ENCODE peak calls at places on chromosome 3, in eight cellular contexts. J is sigmoid colon; K is GM20000; N is fibroblast of lung; A is mesothelial cell of epicardium; Y is pancreas; U is heart right ventricle; T is CD4-positive, alpha-beta T cell. C is an unnamed sample.

GRCh38 chr3:188746291-188746783 is 425.4 kb upstream of the TPRG1 start:
- DNase-seq in N (peak), U (no peak), K (no peak), T (no peak), A (no peak), Y (no peak), J (no peak), C (no peak)

GRCh38 chr3:72328755-72329154 is 519.5 kb downstream of the SHQ1 start:
- DNase-seq in U (no peak), Y (no peak), A (no peak), J (no peak), T (no peak), N (no peak), K (no peak), C (no peak)

GRCh38 chr3:49930922-49931321 is 1.3 kb upstream of the MON1A start:
- DNase-seq in U (no peak), Y (peak), K (no peak), N (no peak), J (no peak), A (no peak), T (no peak), C (no peak)

GRCh38 chr3:37569991-37570390 is 291.7 kb upstream of the CTDSPL start:
- DNase-seq in J (no peak), T (no peak), N (no peak), A (no peak), Y (no peak), U (no peak), K (no peak), C (no peak)

GRCh38 chr3:116256843-116257485 is 188.3 kb downstream of the LSAMP start:
- DNase-seq in J (no peak), K (no peak), Y (no peak), T (no peak), U (no peak), N (no peak), A (no peak), C (no peak)

GRCh38 chr3:194298331-194299227 is 52.5 kb downstream of the CPN2 start:
- DNase-seq in N (no peak), T (no peak), K (no peak), A (no peak), J (peak), U (no peak), Y (no peak), C (no peak)

GRCh38 chr3:64441861-64442260 is 216.6 kb upstream of the PRICKLE2 start:
- DNase-seq in K (no peak), A (no peak), U (no peak), Y (peak), N (peak), J (no peak), T (no peak), C (no peak)

GRCh38 chr3:171704002-171704401 is 106.3 kb downstream of the PLD1 start:
- DNase-seq in T (no peak), Y (no peak), J (no peak), A (no peak), N (peak), K (peak), U (no peak), C (no peak)

GRCh38 chr3:39295184-39295775 is 15.4 kb upstream of the CX3CR1 start:
- DNase-seq in Y (no peak), N (no peak), T (no peak), U (no peak), J (no peak), A (no peak), K (peak), C (no peak)

GRCh38 chr3:100030346-100030745 is 84.0 kb downstream of the FILIP1L start:
- DNase-seq in A (no peak), T (no peak), Y (no peak), K (no peak), U (no peak), J (no peak), N (no peak), C (no peak)

GRCh38 chr3:65924762-65925161 is 114.0 kb downstream of the MAGI1 start:
- DNase-seq in A (no peak), T (no peak), Y (no peak), U (no peak), N (no peak), K (no peak), J (no peak), C (no peak)

GRCh38 chr3:196666001-196666867 is 26.7 kb downstream of the NRROS start:
- DNase-seq in A (no peak), N (peak), U (no peak), K (no peak), Y (no peak), J (no peak), T (no peak), C (no peak)

GRCh38 chr3:100880072-100880471 is 113.1 kb downstream of the ABI3BP start:
- DNase-seq in A (no peak), Y (no peak), T (no peak), J (no peak), K (no peak), N (peak), U (peak), C (no peak)

GRCh38 chr3:16816048-16816780 is 68.5 kb upstream of the PLCL2 start:
- DNase-seq in T (no peak), J (no peak), K (peak), U (no peak), A (no peak), N (no peak), Y (no peak), C (no peak)

GRCh38 chr3:127744216-127744815 is 71.6 kb downstream of the ABTB1 start:
- DNase-seq in Y (no peak), J (no peak), N (no peak), A (no peak), T (no peak), K (no peak), U (no peak), C (no peak)

GRCh38 chr3:162704238-162704637 is 1207.6 kb downstream of the OTOL1 start:
- DNase-seq in J (no peak), K (no peak), N (no peak), T (no peak), A (no peak), Y (no peak), U (no peak), C (no peak)

GRCh38 chr3:10933958-10934481 is 58.5 kb upstream of the SLC6A1 start:
- DNase-seq in K (no peak), T (no peak), Y (no peak), J (peak), N (peak), U (no peak), A (no peak), C (no peak)

GRCh38 chr3:143119974-143120715 is 574 bp downstream of the CHST2 start:
- DNase-seq in A (peak), J (no peak), U (peak), N (peak), T (no peak), Y (no peak), K (peak), C (peak)

GRCh38 chr3:15924914-15925313 is 127.1 kb upstream of the ANKRD28 start:
- DNase-seq in A (no peak), T (no peak), U (no peak), Y (no peak), N (no peak), J (no peak), K (no peak), C (no peak)

GRCh38 chr3:3172627-3173026 is 6.9 kb downstream of the CRBN start:
- DNase-seq in J (no peak), U (no peak), A (no peak), K (peak), T (no peak), N (no peak), Y (no peak), C (no peak)

GRCh38 chr3:56621686-56622085 is 61.4 kb downstream of the TASOR start:
- DNase-seq in N (no peak), K (no peak), U (no peak), A (no peak), Y (no peak), T (no peak), J (no peak), C (no peak)

GRCh38 chr3:141796436-141797166 is 33.4 kb downstream of the GRK7 start:
- DNase-seq in T (peak), Y (no peak), N (no peak), J (no peak), A (no peak), K (peak), U (no peak), C (peak)

GRCh38 chr3:185712337-185712736 is 112.5 kb downstream of the IGF2BP2 start:
- DNase-seq in Y (no peak), T (no peak), K (no peak), U (no peak), A (no peak), J (no peak), N (no peak), C (no peak)

GRCh38 chr3:160781429-160781828 is 25.4 kb downstream of the PPM1L start:
- DNase-seq in K (no peak), T (no peak), J (no peak), A (no peak), Y (no peak), N (no peak), U (no peak), C (no peak)

GRCh38 chr3:174215426-174215825 is 643.7 kb upstream of the NAALADL2 start:
- DNase-seq in U (no peak), Y (no peak), J (no peak), T (no peak), N (no peak), A (no peak), K (no peak), C (no peak)

GRCh38 chr3:170598091-170598502 is 12.2 kb upstream of the SLC7A14 start:
- DNase-seq in A (no peak), Y (no peak), T (no peak), N (no peak), U (no peak), J (no peak), K (no peak), C (no peak)

GRCh38 chr3:30502051-30502741 is 104.2 kb upstream of the TGFBR2 start:
- DNase-seq in K (no peak), T (no peak), Y (no peak), A (no peak), U (no peak), N (no peak), J (no peak), C (no peak)

GRCh38 chr3:58719684-58720083 is 53.1 kb upstream of the FAM3D start:
- DNase-seq in Y (peak), K (no peak), J (no peak), T (no peak), A (no peak), U (no peak), N (no peak), C (no peak)

GRCh38 chr3:11335056-11335608 is 62.9 kb downstream of the ATG7 start:
- DNase-seq in A (no peak), K (peak), T (no peak), J (no peak), Y (no peak), U (no peak), N (peak), C (no peak)

GRCh38 chr3:60839242-60839641 is 412.0 kb downstream of the FHIT start:
- DNase-seq in K (no peak), Y (no peak), N (peak), A (no peak), U (no peak), T (no peak), J (no peak), C (no peak)

GRCh38 chr3:187264946-187265345 is 26.6 kb downstream of the MASP1 start:
- DNase-seq in K (no peak), J (no peak), U (no peak), A (no peak), Y (no peak), T (no peak), N (peak), C (no peak)
- TF ChIP-seq CTCF in K (no peak), J (no peak), U (no peak), A (no peak), Y (no peak), T (no peak), N (no peak), C (no peak)

GRCh38 chr3:169348276-169348675 is 315.2 kb downstream of the MECOM start:
- DNase-seq in A (no peak), U (no peak), J (no peak), N (no peak), Y (no peak), T (no peak), K (no peak), C (no peak)
- TF ChIP-seq CTCF in A (no peak), U (no peak), J (no peak), N (no peak), Y (no peak), T (no peak), K (no peak), C (no peak)

DNA sequence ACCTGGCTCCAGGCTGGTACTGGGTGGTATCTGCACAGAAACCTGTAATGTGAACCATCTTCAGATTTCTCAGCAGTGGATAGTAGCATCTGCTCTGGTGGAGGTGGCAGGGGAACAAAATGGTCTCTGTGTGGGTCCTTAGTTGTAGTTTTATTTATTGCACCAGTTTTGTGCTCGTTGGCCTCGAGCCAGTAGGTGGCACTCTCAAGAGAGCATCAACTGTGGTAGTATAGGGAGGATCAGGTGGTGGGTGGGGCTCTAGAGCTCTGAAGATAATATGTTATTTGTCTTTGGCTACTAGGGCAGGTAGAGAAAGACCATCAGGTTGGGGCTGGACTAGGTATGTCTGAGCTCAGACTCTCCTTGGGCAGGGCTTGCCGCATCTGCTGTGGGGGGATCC is 254.0 kb upstream of the GPR149 start:
- DNase-seq in A (no peak), T (no peak), J (no peak), K (no peak), N (no peak), Y (no peak), U (no peak), C (no peak)
- TF ChIP-seq CTCF in A (no peak), T (no peak), J (no peak), K (no peak), N (no peak), Y (no peak), U (no peak), C (no peak)

GRCh38 chr3:6622712-6623111 is 238.2 kb upstream of the GRM7 start:
- DNase-seq in J (no peak), A (no peak), K (no peak), N (no peak), Y (no peak), T (no peak), U (no peak), C (no peak)
- TF ChIP-seq CTCF in J (no peak), A (no peak), K (no peak), N (no peak), Y (no peak), T (no peak), U (no peak), C (no peak)

GRCh38 chr3:9930804-9931418 is 2.7 kb upstream of the CRELD1 start:
- DNase-seq in U (no peak), Y (no peak), N (peak), K (peak), J (no peak), T (no peak), A (no peak), C (no peak)
- TF ChIP-seq CTCF in U (no peak), Y (no peak), N (no peak), K (peak), J (no peak), T (no peak), A (no peak), C (no peak)

GRCh38 chr3:53046171-53047170 is 598 bp upstream of the SFMBT1 start:
- DNase-seq in J (peak), U (peak), T (peak), N (peak), K (peak), Y (peak), A (peak), C (peak)

GRCh38 chr3:53045784-53046170 is at the start of gene SFMBT1:
- DNase-seq in T (peak), Y (peak), U (peak), A (peak), J (peak), K (peak), N (peak), C (peak)

GRCh38 chr3:53043738-53044137 is 2.1 kb downstream of the SFMBT1 start:
- DNase-seq in N (no peak), J (no peak), K (no peak), Y (no peak), U (no peak), T (no peak), A (no peak), C (no peak)

GRCh38 chr3:53044371-53045106 is 1.3 kb downstream of the SFMBT1 start:
- DNase-seq in K (peak), T (peak), A (peak), Y (peak), N (peak), J (peak), U (no peak), C (no peak)

GRCh38 chr3:53045107-53045783 is 628 bp downstream of the SFMBT1 start:
- DNase-seq in J (peak), Y (peak), K (peak), T (peak), A (peak), U (peak), N (peak), C (peak)
- TF ChIP-seq CTCF in J (no peak), Y (no peak), K (no peak), T (no peak), A (no peak), U (no peak), N (no peak), C (no peak)

DNA sequence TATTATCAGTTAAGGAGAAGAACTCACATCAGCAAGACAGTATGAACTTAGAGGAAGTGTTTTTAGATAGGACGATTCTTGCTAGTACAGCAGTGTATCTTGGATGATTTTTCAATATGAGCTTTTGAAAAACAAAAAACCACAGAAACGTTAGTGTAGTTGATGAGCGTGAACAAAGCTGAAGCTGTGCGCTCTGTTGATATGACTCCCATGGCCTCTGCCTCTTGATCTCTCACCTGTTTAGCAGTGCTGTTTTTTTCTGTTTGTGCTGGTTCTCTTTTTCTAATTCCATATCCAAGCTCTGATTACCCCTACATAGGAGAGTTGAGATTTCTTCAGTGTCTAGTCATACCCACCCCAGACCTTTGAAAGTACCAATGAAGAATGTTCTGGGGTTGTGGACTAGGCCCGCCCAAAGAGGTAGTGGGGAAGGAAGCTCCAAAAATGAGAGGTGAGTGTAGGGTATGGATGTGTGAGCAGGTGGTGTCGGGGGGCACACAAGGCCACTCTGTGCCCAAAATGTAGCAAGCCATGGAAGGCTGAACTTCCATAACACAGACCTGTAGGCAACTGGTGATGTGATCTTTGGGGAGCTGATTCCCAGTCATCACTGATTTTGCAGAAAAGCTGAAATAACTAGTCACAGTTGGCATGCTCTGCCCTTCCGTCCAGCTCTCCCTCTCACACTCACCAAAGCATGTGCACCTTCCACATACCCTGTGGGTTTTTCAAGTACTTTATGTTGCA is 20.0 kb upstream of the CMTM7 start:
- DNase-seq in A (no peak), K (no peak), J (no peak), U (no peak), N (no peak), Y (no peak), T (no peak), C (no peak)
- TF ChIP-seq CTCF in A (no peak), K (no peak), J (no peak), U (no peak), N (no peak), Y (no peak), T (no peak), C (no peak)

C was measured in activated B cell treated with CpG ODN at 0.5 μM for 24 hours.